ENCODE peak calls at places on chromosomes 16 and 17, in four cellular contexts. F, A, O and Z are unnamed samples.

GRCh38 chr16:56311208-56312027 is 113.9 kb downstream of the AMFR start:
- DNase-seq in F (no peak), O (no peak), A (no peak), Z (peak)

GRCh38 chr16:14448874-14449273 is 181.2 kb downstream of the PARN start:
- DNase-seq in A (no peak), O (no peak), F (no peak), Z (no peak)

GRCh38 chr17:17348872-17349723 is 45.9 kb downstream of the NT5M start:
- DNase-seq in A (no peak), F (peak), O (peak), Z (no peak)

GRCh38 chr17:80991645-80992076 is at the start of gene CHMP6:
- DNase-seq in A (peak), F (peak), O (peak), Z (peak)

GRCh38 chr16:58649707-58650106 is 20.1 kb upstream of the CNOT1 start:
- DNase-seq in F (no peak), A (no peak), O (no peak), Z (no peak)

GRCh38 chr17:63035695-63036094 is 69.7 kb downstream of the TANC2 start:
- DNase-seq in A (no peak), O (no peak), F (no peak), Z (no peak)

GRCh38 chr17:68289473-68289872 is 1.5 kb downstream of the SLC16A6 start:
- DNase-seq in O (no peak), A (no peak), F (no peak), Z (no peak)

GRCh38 chr17:50114401-50114800 is 15.6 kb downstream of the SAMD14 start:
- DNase-seq in O (no peak), F (no peak), A (no peak), Z (no peak)

GRCh38 chr16:15778204-15778743 is 78.6 kb downstream of the MYH11 start:
- DNase-seq in O (no peak), F (no peak), A (no peak), Z (no peak)

GRCh38 chr16:77511053-77511452 is 76.2 kb upstream of the ADAMTS18 start:
- DNase-seq in F (no peak), A (no peak), O (no peak), Z (no peak)

GRCh38 chr16:48126801-48127644 is 28.8 kb downstream of the ABCC12 start:
- DNase-seq in O (peak), F (no peak), A (no peak), Z (no peak)

GRCh38 chr16:14539631-14540030 is 90.4 kb downstream of the PARN start:
- DNase-seq in F (no peak), A (no peak), O (no peak), Z (no peak)

GRCh38 chr16:25148568-25149215 is 37.1 kb downstream of the LCMT1 start:
- DNase-seq in A (no peak), F (peak), O (no peak), Z (peak)

GRCh38 chr16:3158014-3158497 is 23.2 kb downstream of the ZNF213 start:
- DNase-seq in A (no peak), O (no peak), F (peak), Z (no peak)

GRCh38 chr16:15773964-15774363 is 82.9 kb downstream of the MYH11 start:
- DNase-seq in F (no peak), O (no peak), A (no peak), Z (no peak)

DNA sequence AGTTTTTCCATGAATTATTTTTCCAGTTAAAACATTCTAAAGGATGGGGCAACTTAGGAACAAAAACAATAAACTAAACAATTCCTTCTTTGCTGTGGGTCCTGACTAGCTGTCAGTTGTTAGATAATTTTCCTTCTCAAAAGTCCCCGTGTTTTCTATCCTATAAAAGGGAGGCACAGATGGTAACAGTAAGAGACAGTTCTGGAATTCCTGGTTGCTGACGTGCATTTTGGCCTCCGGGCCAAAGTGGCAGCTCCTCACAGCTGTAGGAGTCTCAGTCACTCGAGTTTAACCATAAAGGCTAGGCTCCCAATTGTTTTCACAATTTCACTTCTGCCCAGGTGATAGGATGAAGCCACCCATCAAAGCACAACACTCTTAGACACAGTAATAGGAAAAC is 77.0 kb upstream of the ZNF423 start:
- DNase-seq in A (no peak), O (no peak), F (no peak), Z (no peak)
- TF ChIP-seq FOXJ3 in A (no peak), O (no peak), F (no peak), Z (no peak)

GRCh38 chr16:65069766-65070165 is 52.1 kb downstream of the CDH11 start:
- DNase-seq in O (no peak), A (no peak), F (no peak), Z (no peak)

GRCh38 chr16:65068151-65068740 is 53.6 kb downstream of the CDH11 start:
- DNase-seq in A (no peak), F (no peak), O (no peak), Z (no peak)

GRCh38 chr16:65070831-65071230 is 51.0 kb downstream of the CDH11 start:
- DNase-seq in F (peak), O (peak), A (no peak), Z (no peak)

GRCh38 chr16:65069090-65069489 is 52.8 kb downstream of the CDH11 start:
- DNase-seq in F (no peak), A (no peak), O (no peak), Z (no peak)

DNA sequence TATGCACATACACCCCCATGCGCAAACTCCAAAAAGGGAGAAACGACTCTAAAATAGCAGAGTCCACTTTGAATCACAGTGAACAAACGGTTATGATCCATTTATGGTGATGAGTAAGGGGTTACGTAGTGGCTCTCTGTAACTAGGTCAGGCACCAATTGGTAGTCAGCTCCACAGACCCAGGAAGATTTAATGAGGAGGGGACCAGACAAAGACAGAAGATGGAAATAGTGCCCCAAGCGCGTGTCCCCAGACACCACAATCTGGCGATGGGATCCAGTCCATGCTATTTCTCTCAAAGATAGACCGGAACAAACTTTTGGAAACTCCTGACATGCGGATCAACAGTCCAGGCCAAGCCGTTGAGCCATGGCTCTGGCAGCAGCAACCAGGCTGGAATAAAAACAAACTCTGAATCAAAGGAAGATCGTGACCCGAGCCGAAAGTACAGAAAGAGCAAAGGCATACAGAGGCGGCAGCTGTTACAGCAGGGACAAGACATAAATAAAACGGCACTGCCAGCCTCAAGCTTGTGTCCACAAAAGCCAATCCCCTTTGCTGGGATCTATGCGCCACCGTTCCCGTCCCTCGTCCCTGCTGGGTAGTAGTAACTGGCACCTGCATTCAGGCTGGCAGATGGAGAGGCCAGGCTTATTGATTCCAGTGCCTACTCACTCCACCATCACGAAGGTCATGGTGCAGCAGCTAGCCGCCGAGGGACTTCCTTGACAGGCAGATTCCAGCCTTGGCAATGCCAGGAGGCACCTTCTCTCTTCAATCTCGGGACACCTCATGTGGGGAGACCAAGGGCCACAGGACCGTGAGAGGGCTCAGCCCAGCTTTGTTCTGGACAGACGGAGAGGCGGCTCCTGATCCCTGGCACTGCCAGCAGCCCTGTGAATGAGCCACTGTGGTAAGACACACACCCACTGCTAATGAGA is 50.2 kb downstream of the CDH11 start:
- DNase-seq in O (no peak), A (no peak), F (no peak), Z (no peak)
- TF ChIP-seq FOXJ3 in O (no peak), A (no peak), F (no peak), Z (no peak)

DNA sequence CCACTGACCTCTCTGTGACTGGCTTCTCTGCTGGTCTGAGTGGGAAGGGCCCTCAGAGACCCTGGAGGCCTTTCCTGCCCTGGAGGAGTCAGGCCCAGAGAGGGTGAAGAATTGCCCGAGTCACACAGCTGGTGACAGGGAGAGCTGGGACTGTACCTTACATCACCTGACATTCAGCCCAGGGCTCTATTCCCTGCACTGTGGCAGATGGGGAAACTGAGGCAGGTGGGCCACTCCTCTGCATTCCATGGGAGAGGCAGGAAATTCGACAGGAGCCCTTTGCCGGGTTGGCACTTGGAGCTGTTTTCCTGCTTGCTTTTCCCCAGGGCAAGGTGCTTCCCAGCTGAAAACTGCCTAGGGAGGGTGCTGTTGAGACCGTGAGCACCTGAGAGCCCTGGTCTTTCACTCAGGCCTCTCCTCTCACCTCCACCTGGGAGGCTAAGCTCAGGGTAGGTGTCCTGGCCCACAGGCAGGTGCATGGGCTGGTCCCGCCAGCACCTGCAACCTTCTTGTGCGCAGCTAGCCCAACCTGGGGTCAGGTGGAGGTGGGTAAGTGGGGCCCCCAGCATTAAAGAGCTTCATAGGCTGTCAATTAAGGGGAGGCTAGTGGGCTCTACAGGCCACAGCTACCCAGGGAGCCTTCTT is 8.5 kb downstream of the ADCY7 start:
- DNase-seq in O (no peak), F (no peak), A (no peak), Z (no peak)
- TF ChIP-seq FOXJ3 in O (no peak), F (no peak), A (no peak), Z (no peak)

DNA sequence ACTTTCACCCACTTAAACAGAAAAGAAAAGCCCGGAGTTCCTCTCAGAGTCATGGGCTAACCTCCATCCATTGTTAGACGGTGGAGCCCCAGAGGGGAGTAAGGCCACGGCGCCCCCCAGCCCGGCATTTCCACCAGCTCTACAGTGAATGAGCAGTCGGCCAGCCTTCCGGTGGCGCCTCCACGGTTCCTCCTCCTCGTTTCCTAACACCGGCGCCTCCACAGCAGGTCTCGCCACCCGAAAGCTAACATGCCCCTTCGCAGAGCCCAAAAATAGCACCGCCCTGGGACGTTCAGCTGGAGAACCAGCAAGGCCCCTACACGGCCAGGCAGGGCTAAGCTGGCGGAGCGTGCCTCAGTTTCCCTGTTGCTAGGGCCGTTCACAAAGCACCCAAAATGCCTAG is 858 bp downstream of the MMD start:
- DNase-seq in O (no peak), A (peak), F (peak), Z (peak)
- TF ChIP-seq FOXJ3 in O (no peak), A (no peak), F (no peak), Z (no peak)

GRCh38 chr17:76032073-76032779 is 5.1 kb upstream of the EVPL start:
- DNase-seq in F (peak), O (peak), A (no peak), Z (no peak)
- TF ChIP-seq FOXJ3 in F (no peak), O (no peak), A (no peak), Z (no peak)

GRCh38 chr17:57540596-57540995 is 204.5 kb downstream of the CCDC182 start:
- DNase-seq in A (no peak), F (no peak), O (no peak), Z (no peak)

GRCh38 chr17:57541049-57541448 is 204.1 kb downstream of the CCDC182 start:
- DNase-seq in O (no peak), A (no peak), F (no peak), Z (no peak)

GRCh38 chr17:57543230-57543629 is 201.9 kb downstream of the CCDC182 start:
- DNase-seq in A (no peak), F (no peak), O (no peak), Z (no peak)

GRCh38 chr17:57542518-57542917 is 202.6 kb downstream of the CCDC182 start:
- DNase-seq in A (no peak), O (no peak), F (no peak), Z (no peak)

GRCh38 chr17:57541472-57542394 is 203.4 kb downstream of the CCDC182 start:
- DNase-seq in A (peak), F (peak), O (no peak), Z (no peak)
- TF ChIP-seq FOXJ3 in A (no peak), F (peak), O (no peak), Z (no peak)

DNA sequence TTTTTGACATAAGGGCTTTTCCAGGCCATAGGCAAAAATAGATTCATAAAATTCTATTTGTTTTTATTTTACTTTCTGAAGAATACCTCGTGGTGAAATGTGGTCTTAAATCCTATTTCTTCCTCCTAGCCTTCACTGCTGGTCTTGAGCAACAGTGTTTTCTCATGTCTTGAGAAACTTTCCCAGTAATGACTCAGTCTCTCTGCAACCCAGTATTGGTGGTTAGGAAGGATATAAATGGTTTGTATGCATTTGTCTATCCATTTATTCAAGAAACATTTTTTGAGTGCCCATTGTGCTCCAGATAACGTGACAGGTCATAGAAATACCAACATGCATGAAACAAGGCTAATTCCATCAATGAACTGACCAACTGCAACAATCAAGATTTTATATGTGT is 213.9 kb downstream of the TMEM114 start:
- DNase-seq in F (no peak), O (no peak), A (no peak), Z (no peak)
- TF ChIP-seq FOXJ3 in F (no peak), O (no peak), A (no peak), Z (no peak)

GRCh38 chr17:72169823-72170222 is 49.0 kb downstream of the SOX9 start:
- DNase-seq in F (no peak), A (no peak), O (no peak), Z (no peak)
- TF ChIP-seq FOXJ3 in F (no peak), A (no peak), O (no peak), Z (no peak)

DNA sequence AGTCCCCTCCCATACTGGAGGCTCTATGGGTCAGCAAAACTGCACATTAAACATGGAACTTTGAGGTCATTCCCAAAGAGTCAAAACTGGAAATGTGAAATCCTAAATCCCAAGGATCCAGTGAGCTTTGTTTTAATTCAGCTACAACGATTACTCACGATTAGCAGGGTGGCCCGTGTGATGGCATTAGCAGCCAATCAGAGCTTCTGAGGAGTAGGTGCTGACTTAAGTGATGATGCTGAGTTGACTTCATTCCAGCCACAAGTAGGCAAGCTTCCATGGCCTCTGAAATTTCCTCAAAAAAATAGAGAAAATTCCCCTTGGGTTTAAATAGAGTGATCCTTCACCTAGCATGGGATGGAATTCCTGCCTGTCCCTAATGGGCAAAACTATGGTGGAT is 28.1 kb upstream of the BEAN1 start:
- DNase-seq in F (no peak), O (no peak), A (no peak), Z (no peak)
- TF ChIP-seq FOXJ3 in F (no peak), O (no peak), A (no peak), Z (no peak)

GRCh38 chr17:5584971-5585794 is 874 bp upstream of the NLRP1 start:
- DNase-seq in O (no peak), F (no peak), A (no peak), Z (no peak)

GRCh38 chr17:5581655-5582054 is 2.7 kb downstream of the NLRP1 start:
- DNase-seq in A (no peak), O (no peak), F (no peak), Z (no peak)

GRCh38 chr17:5584383-5584951 is at the start of gene NLRP1:
- DNase-seq in A (peak), O (peak), F (peak), Z (no peak)

GRCh38 chr17:5582177-5582885 is 2.0 kb downstream of the NLRP1 start:
- DNase-seq in A (no peak), O (no peak), F (no peak), Z (no peak)

DNA sequence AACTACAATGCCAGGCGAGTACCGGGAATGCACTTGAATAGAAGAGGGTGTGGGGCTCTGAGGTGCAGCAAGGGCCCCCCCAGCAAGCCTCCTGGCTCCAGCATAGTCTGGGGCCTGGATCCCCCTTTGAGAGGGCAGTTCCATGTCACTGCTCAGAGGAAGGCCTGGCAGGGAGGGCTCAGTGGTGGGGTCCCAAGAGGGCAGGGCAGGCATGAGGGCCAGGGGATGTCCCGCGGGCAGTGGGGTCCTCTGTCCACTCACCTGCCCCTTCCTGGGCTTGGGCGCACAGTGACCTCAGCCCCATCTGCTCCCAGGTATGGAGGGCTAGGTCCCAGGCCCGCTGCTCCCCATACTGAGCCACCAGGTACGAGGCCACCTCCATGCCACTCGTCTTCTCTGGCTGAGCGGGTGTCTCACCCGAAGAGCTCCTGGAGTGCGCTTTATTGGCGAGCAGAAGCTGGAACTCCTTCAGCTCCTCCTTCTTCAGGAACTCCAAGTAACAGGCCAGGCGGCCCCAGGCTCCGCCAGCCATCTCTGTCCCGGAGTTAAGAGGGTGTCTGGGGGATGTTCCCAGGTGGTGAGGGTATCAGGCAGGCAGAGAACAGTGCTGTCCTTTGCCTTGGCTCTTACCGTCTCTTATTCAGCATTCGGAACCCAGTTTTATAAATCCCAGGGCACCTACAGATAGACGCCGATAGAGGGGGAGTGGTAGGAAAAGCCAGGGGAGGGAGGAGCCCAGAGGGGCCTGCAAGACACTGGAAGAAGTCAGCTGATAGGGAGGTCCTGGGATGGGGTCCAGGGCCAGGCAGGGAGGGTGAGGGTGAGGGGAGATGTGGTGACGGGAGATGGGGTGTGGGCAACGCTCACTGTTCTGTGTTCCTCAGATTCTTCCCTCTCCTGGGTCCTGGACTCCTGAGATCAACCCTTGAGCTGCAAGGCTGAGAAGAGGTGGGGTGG is 605 bp downstream of the NLRP1 start:
- DNase-seq in F (no peak), O (no peak), A (peak), Z (no peak)
- TF ChIP-seq FOXJ3 in F (no peak), O (no peak), A (no peak), Z (no peak)